ENCODE peak calls at places on chromosome 1, in eight cellular contexts. L, D, E, W, M, R, J and P are unnamed samples.

GRCh38 chr1:215748431-215748830 is 181.3 kb downstream of the KCTD3 start:
- DNase-seq in L (no peak), D (no peak), E (no peak), W (no peak), M (no peak), R (no peak), J (no peak), P (no peak)

GRCh38 chr1:3668585-3669300 is 16.4 kb downstream of the TP73 start:
- DNase-seq in L (peak), D (no peak), E (no peak), W (no peak), M (peak), R (peak), J (no peak), P (no peak)

GRCh38 chr1:232600430-232601258 is 29.3 kb downstream of the SIPA1L2 start:
- DNase-seq in L (no peak), D (no peak), E (no peak), W (no peak), M (no peak), R (no peak), J (no peak), P (no peak)

GRCh38 chr1:99457381-99458165 is 188.3 kb upstream of the PALMD start:
- DNase-seq in L (peak), D (no peak), E (no peak), W (no peak), M (no peak), R (no peak), J (no peak), P (no peak)

GRCh38 chr1:7044471-7044805 is 259.2 kb downstream of the CAMTA1 start:
- DNase-seq in L (no peak), D (no peak), E (no peak), W (no peak), M (no peak), R (no peak), J (no peak), P (no peak)

GRCh38 chr1:17923684-17924083 is 168.6 kb downstream of the ACTL8 start:
- DNase-seq in L (no peak), D (no peak), E (no peak), W (no peak), M (no peak), R (no peak), J (no peak), P (no peak)

GRCh38 chr1:3545363-3546047 is 65.8 kb downstream of the MEGF6 start:
- DNase-seq in L (no peak), D (peak), E (no peak), W (no peak), M (peak), R (no peak), J (no peak), P (no peak)

GRCh38 chr1:153869486-153869885 is 53.3 kb downstream of the GATAD2B start:
- DNase-seq in L (peak), D (no peak), E (no peak), W (no peak), M (no peak), R (no peak), J (no peak), P (no peak)

GRCh38 chr1:226548281-226549093 is at the start of gene STUM:
- DNase-seq in L (peak), D (peak), E (peak), W (no peak), M (peak), R (peak), J (peak), P (peak)

GRCh38 chr1:119731741-119732430 is 20.2 kb downstream of the PHGDH start:
- DNase-seq in L (no peak), D (no peak), E (no peak), W (no peak), M (no peak), R (no peak), J (no peak), P (no peak)

GRCh38 chr1:3688356-3688755 is 36.0 kb downstream of the TP73 start:
- DNase-seq in L (peak), D (no peak), E (no peak), W (no peak), M (no peak), R (no peak), J (no peak), P (no peak)

GRCh38 chr1:204503913-204504519 is 9.4 kb upstream of the PIK3C2B start:
- DNase-seq in L (no peak), D (no peak), E (no peak), W (no peak), M (no peak), R (no peak), J (no peak), P (no peak)

GRCh38 chr1:57424231-57425027 is 569 bp upstream of the DAB1 start:
- DNase-seq in L (peak), D (no peak), E (no peak), W (no peak), M (peak), R (no peak), J (no peak), P (no peak)

GRCh38 chr1:209652121-209652742 is at the start of gene LAMB3:
- DNase-seq in L (peak), D (no peak), E (no peak), W (no peak), M (peak), R (no peak), J (no peak), P (no peak)

GRCh38 chr1:15592285-15592684 is 7.4 kb upstream of the AGMAT start:
- DNase-seq in L (peak), D (no peak), E (no peak), W (no peak), M (no peak), R (no peak), J (no peak), P (no peak)

GRCh38 chr1:235917267-235917811 is 50.6 kb upstream of the LYST start:
- DNase-seq in L (peak), D (peak), E (peak), W (peak), M (peak), R (peak), J (peak), P (no peak)

GRCh38 chr1:15177710-15178166 is 24.2 kb downstream of the TMEM51 start:
- DNase-seq in L (no peak), D (no peak), E (no peak), W (no peak), M (no peak), R (no peak), J (no peak), P (no peak)

GRCh38 chr1:58869638-58870297 is 85.9 kb upstream of the JUN start:
- DNase-seq in L (no peak), D (no peak), E (no peak), W (no peak), M (no peak), R (no peak), J (no peak), P (no peak)

GRCh38 chr1:160423966-160424365 is 23.6 kb downstream of the VANGL2 start:
- DNase-seq in L (no peak), D (no peak), E (peak), W (no peak), M (no peak), R (no peak), J (no peak), P (no peak)

GRCh38 chr1:42851960-42852607 is 5.7 kb downstream of the ZNF691 start:
- DNase-seq in L (no peak), D (no peak), E (no peak), W (no peak), M (no peak), R (no peak), J (no peak), P (no peak)

GRCh38 chr1:111738436-111739221 is 566 bp downstream of the INKA2 start:
- DNase-seq in L (peak), D (peak), E (peak), W (no peak), M (peak), R (peak), J (peak), P (no peak)

GRCh38 chr1:233909195-233909594 is 4.7 kb downstream of the SLC35F3 start:
- DNase-seq in L (peak), D (no peak), E (no peak), W (no peak), M (no peak), R (no peak), J (no peak), P (no peak)

GRCh38 chr1:44603718-44604117 is 70.6 kb downstream of the TMEM53 start:
- DNase-seq in L (no peak), D (no peak), E (no peak), W (no peak), M (peak), R (no peak), J (no peak), P (no peak)

GRCh38 chr1:181416268-181416855 is 67.0 kb upstream of the CACNA1E start:
- DNase-seq in L (no peak), D (no peak), E (no peak), W (no peak), M (no peak), R (no peak), J (no peak), P (no peak)

GRCh38 chr1:182707116-182707515 is 22.7 kb upstream of the RGS8 start:
- DNase-seq in L (no peak), D (no peak), E (no peak), W (no peak), M (peak), R (no peak), J (no peak), P (no peak)

GRCh38 chr1:104921552-104921951 is 1171.9 kb downstream of the AMY1C start:
- DNase-seq in L (peak), D (no peak), E (no peak), W (no peak), M (no peak), R (no peak), J (no peak), P (no peak)

GRCh38 chr1:94322696-94323095 is 85.3 kb upstream of the ARHGAP29 start:
- DNase-seq in L (peak), D (no peak), E (no peak), W (no peak), M (no peak), R (no peak), J (no peak), P (no peak)

GRCh38 chr1:7669559-7670208 is 101.4 kb upstream of the VAMP3 start:
- DNase-seq in L (peak), D (peak), E (no peak), W (no peak), M (peak), R (peak), J (peak), P (peak)

GRCh38 chr1:227841141-227841540 is 25.7 kb downstream of the PRSS38 start:
- DNase-seq in L (no peak), D (no peak), E (no peak), W (no peak), M (no peak), R (no peak), J (no peak), P (no peak)

GRCh38 chr1:193408782-193409293 is 222.4 kb upstream of the B3GALT2 start:
- DNase-seq in L (peak), D (peak), E (peak), W (no peak), M (peak), R (peak), J (no peak), P (no peak)

GRCh38 chr1:119613769-119614358 is 34.2 kb downstream of the ZNF697 start:
- DNase-seq in L (peak), D (peak), E (peak), W (peak), M (peak), R (peak), J (peak), P (peak)

GRCh38 chr1:106721779-106722178 is 334.7 kb upstream of the PRMT6 start:
- DNase-seq in L (no peak), D (no peak), E (no peak), W (no peak), M (no peak), R (no peak), J (no peak), P (no peak)

DNA sequence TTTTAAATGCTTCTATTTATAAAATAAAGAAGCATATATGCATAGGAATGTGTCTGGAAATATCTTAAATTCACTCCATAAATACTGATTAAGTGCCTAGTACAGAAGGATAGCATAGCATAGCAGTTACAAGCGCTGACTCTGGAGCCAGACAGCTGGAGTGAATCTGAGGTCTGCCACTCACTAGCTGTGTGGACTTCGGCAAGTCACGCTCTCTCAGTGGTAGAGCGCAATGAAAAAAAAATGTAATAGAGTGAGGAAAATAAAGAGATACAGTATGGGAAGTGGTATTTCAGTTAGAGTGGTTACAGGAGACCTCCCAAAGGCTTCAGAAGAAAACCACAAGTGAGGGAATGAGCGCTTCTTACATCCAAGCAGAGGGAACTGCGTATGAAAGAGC is 338.9 kb upstream of the PRMT6 start:
- DNase-seq in L (no peak), D (no peak), E (no peak), W (no peak), M (no peak), R (no peak), J (no peak), P (no peak)
- TF ChIP-seq CTCF in L (no peak), D (no peak), E (no peak), W (no peak), M (no peak), R (no peak), J (no peak), P (no peak)

DNA sequence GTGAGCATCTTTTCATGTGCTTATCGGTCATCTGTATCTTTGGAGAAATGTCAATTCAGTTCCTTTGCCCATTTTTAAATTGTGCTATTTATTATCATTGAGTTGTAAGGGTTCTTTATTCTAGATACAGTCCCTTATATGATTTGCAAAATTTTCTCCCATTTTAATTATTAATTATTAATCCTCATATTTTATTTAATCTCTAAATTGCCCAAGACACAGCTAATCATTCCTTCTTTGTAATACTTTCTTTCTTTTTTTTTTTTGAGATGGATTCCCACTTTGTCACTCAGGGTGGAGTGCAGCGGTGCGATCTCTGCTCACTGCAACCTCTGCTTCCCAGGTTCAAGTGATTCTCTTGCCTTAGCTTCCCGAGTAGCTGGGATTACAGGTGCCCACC is 13.1 kb upstream of the TENT5B start:
- DNase-seq in L (no peak), D (no peak), E (no peak), W (no peak), M (no peak), R (no peak), J (no peak), P (no peak)
- TF ChIP-seq CTCF in L (no peak), D (no peak), E (no peak), W (no peak), M (no peak), R (no peak), J (no peak), P (no peak)

GRCh38 chr1:240171907-240172306 is 80.2 kb downstream of the FMN2 start:
- DNase-seq in L (no peak), D (no peak), E (no peak), W (no peak), M (no peak), R (no peak), J (no peak), P (no peak)

GRCh38 chr1:240164742-240165141 is 73.1 kb downstream of the FMN2 start:
- DNase-seq in L (no peak), D (no peak), E (no peak), W (no peak), M (no peak), R (no peak), J (no peak), P (no peak)

GRCh38 chr1:240170806-240171205 is 79.1 kb downstream of the FMN2 start:
- DNase-seq in L (no peak), D (no peak), E (no peak), W (no peak), M (no peak), R (no peak), J (no peak), P (no peak)

GRCh38 chr1:240170245-240170644 is 78.6 kb downstream of the FMN2 start:
- DNase-seq in L (no peak), D (no peak), E (no peak), W (no peak), M (no peak), R (no peak), J (no peak), P (no peak)

GRCh38 chr1:240169188-240169587 is 77.5 kb downstream of the FMN2 start:
- DNase-seq in L (no peak), D (no peak), E (no peak), W (no peak), M (no peak), R (no peak), J (no peak), P (no peak)
- TF ChIP-seq CTCF in L (no peak), D (no peak), E (no peak), W (no peak), M (no peak), R (no peak), J (no peak), P (peak)

GRCh38 chr1:41361028-41361494 is at the start of gene FOXO6:
- DNase-seq in L (peak), D (peak), E (peak), W (peak), M (peak), R (peak), J (peak), P (peak)
- TF ChIP-seq CTCF in L (no peak), D (peak), E (peak), W (peak), M (peak), R (peak), J (no peak), P (peak)

GRCh38 chr1:207866471-207867135 is 44.3 kb downstream of the CD34 start:
- DNase-seq in L (no peak), D (peak), E (peak), W (no peak), M (peak), R (peak), J (peak), P (no peak)

GRCh38 chr1:207867136-207868081 is 43.5 kb downstream of the CD34 start:
- DNase-seq in L (no peak), D (no peak), E (peak), W (no peak), M (no peak), R (peak), J (peak), P (no peak)

GRCh38 chr1:207862241-207862787 is 48.6 kb downstream of the CD34 start:
- DNase-seq in L (no peak), D (no peak), E (no peak), W (no peak), M (no peak), R (no peak), J (no peak), P (no peak)

GRCh38 chr1:207861442-207862177 is 49.3 kb downstream of the CD34 start:
- DNase-seq in L (no peak), D (no peak), E (peak), W (peak), M (no peak), R (no peak), J (peak), P (no peak)

DNA sequence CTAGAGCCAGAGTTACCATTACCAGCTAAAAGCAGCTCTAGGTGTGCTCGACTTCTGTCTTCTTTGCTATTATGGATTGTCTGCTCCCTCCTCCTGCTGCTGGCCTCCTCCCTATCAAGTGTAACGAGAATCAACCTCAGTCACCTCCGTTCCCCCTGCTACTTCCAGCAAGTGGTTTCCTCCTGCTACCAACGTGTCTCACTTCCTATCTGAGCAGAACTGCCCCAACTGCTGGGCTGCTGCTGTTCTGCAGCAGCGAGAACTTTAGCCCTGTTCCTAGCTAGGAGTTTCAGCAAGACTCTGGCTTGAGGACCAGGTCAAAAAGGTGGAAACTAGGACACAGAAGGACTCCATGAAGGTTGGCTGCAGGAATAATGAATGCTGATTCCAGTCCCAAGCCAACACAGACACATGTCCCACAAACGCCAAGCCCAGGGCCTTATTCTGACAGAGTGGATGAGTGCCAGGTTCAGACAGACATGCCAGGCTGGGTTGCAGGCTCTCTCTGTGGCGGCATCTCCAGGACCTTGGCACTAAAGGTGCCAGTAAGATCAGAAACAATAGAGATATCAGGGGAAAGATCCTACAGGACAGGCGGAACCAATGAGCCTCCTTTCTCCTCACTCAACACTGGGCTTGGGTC is 46.9 kb downstream of the CD34 start:
- DNase-seq in L (no peak), D (no peak), E (peak), W (peak), M (no peak), R (no peak), J (peak), P (no peak)
- TF ChIP-seq CTCF in L (no peak), D (no peak), E (no peak), W (peak), M (no peak), R (no peak), J (peak), P (no peak)